ENCODE peak calls at places on chromosomes 4 and X, in nine cellular contexts. U is prostate gland; S is upper lobe of left lung; B is CD4-positive, alpha-beta T cell; D is A549; P is GM12878; X is mucosa of descending colon; T is HFFc6; K is uterus. I is an unnamed sample.

GRCh38 chr4:117249333-117249732 is 164.0 kb upstream of the TRAM1L1 start:
- DNase-seq in U (no peak), K (no peak), T (no peak), P (peak; percentile 12), D (no peak), X (no peak), B (no peak), S (no peak), I (no peak)

GRCh38 chr4:6901669-6902317 is 7.8 kb upstream of the TBC1D14 start:
- DNase-seq in X (no peak), D (no peak), K (no peak), P (no peak), T (no peak), U (no peak), B (no peak), S (no peak), I (no peak)

GRCh38 chrX:125680366-125680765 is 360.7 kb downstream of the TEX13C start:
- DNase-seq in S (no peak), X (no peak), B (no peak), U (no peak), T (no peak), D (no peak), P (no peak), K (no peak), I (no peak)

GRCh38 chrX:63330681-63331080 is 20.5 kb downstream of the SPIN4 start:
- DNase-seq in P (no peak), U (no peak), T (no peak), S (no peak), D (peak; percentile 23), B (no peak), K (no peak), X (no peak), I (no peak)

GRCh38 chr4:125316391-125316780 is 1.6 kb downstream of the FAT4 start:
- DNase-seq in U (peak; percentile 8), D (peak; percentile 24), B (no peak), X (peak; percentile 56), T (peak; percentile 20), K (peak; percentile 25), S (peak; percentile 53), P (no peak), I (no peak)

GRCh38 chr4:54172156-54172555 is 56.9 kb upstream of the PDGFRA start:
- DNase-seq in S (no peak), U (no peak), X (no peak), B (no peak), K (no peak), T (no peak), P (no peak), D (no peak), I (no peak)

GRCh38 chr4:19496752-19497151 is 755.0 kb upstream of the SLIT2 start:
- DNase-seq in X (no peak), S (no peak), P (no peak), D (no peak), B (no peak), U (no peak), T (no peak), K (no peak), I (no peak)

GRCh38 chr4:52317361-52317879 is 266.3 kb downstream of the SPATA18 start:
- DNase-seq in T (no peak), U (no peak), P (no peak), K (no peak), X (no peak), D (no peak), S (no peak), B (no peak), I (no peak)

GRCh38 chr4:1367936-1368289 is 20.9 kb downstream of the UVSSA start:
- DNase-seq in B (no peak), U (no peak), X (no peak), K (no peak), D (no peak), T (no peak), P (no peak), S (no peak), I (no peak)

GRCh38 chr4:1369484-1370079 is 22.6 kb downstream of the UVSSA start:
- DNase-seq in S (no peak), D (no peak), P (no peak), T (no peak), U (no peak), K (no peak), B (no peak), X (no peak), I (no peak)

GRCh38 chr4:1369091-1369450 is 22.1 kb downstream of the UVSSA start:
- DNase-seq in D (no peak), U (no peak), P (no peak), T (no peak), S (no peak), K (no peak), X (no peak), B (no peak), I (no peak)

GRCh38 chr4:1367230-1367935 is 20.4 kb downstream of the UVSSA start:
- DNase-seq in X (no peak), T (no peak), D (no peak), P (no peak), K (no peak), S (no peak), U (no peak), B (no peak), I (no peak)

DNA sequence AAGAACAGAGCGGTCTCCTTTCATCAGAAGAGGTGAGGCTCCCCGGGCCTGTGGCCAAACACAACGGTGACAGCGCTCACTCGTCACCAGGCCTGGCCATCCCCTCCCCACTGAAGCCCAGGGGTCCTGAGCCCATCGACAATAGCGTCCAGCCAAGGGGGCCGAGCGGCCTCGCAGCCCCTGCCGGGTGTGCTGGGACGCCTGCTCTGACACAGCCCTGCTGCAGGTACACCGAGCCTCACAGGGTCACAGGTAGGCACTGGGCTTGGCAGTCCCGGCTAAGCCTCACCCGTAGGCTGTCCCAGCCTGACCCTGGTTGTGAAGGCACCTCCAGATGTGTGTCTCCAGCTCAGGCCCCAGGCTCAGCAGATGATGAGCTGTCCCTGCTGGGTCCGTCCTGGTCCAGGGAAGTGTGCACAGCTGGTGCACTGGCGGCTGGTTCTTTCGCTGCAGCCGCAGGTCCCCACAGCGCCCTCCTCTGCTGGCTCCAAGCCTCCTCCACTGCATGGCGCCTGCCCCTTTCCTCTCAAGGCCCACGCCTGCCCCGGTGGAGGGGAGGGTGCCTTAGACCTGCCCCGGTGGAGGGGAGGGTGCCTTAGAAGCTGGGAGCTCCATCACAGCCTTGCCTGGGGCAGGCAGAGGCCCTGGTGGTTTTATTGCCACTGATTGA is 21.5 kb downstream of the UVSSA start:
- DNase-seq in K (no peak), U (no peak), D (no peak), P (no peak), S (no peak), B (no peak), T (no peak), X (peak; percentile 47), I (no peak)
- TF ChIP-seq CTCF in K (no peak), U (no peak), D (no peak), P (no peak), S (no peak), B (no peak), T (peak; percentile 25), X (no peak), I (no peak)

DNA sequence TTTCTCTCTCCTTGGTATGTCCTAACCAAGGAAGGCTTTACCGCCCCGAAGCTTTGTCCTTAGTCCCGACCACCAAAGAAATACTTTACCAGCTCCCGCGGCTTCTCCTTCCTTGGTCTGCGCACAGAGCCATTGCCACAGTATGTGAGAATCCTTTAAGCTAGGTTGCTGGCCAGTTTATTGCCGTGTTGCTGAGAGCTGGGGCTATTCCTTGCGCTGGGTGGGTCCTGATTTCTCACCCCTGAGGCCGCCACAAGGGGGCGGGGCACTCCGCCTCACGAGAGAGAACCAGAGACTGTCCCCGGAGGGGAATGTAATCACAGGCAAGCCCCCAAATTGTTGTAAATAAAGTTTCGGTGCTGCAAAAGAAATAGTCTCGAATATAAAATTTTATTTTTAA is 331.0 kb upstream of the PCDH10 start:
- DNase-seq in X (no peak), P (no peak), S (no peak), D (peak; percentile 10), T (no peak), K (no peak), B (no peak), U (no peak), I (no peak)
- TF ChIP-seq CTCF in X (no peak), P (no peak), S (no peak), D (no peak), T (peak; percentile 30), K (no peak), B (no peak), U (no peak), I (no peak)

GRCh38 chrX:21373637-21374162 is 518 bp upstream of the CNKSR2 start:
- DNase-seq in K (no peak), P (no peak), X (peak; percentile 40), B (peak; percentile 5), D (peak; percentile 23), T (no peak), S (no peak), U (peak; percentile 3), I (no peak)

GRCh38 chrX:21374163-21374993 is at the start of gene CNKSR2:
- DNase-seq in S (no peak), U (peak; percentile 16), T (no peak), X (peak; percentile 59), D (peak; percentile 78), K (peak; percentile 32), P (no peak), B (peak; percentile 65), I (peak; percentile 22)

GRCh38 chrX:21375795-21376069 is 1.5 kb downstream of the CNKSR2 start:
- DNase-seq in T (no peak), P (no peak), K (no peak), S (no peak), D (peak; percentile 39), X (no peak), B (no peak), U (no peak), I (no peak)

GRCh38 chrX:21376636-21377035 is 2.4 kb downstream of the CNKSR2 start:
- DNase-seq in S (no peak), X (no peak), K (no peak), T (no peak), B (no peak), P (no peak), U (no peak), D (no peak), I (no peak)

DNA sequence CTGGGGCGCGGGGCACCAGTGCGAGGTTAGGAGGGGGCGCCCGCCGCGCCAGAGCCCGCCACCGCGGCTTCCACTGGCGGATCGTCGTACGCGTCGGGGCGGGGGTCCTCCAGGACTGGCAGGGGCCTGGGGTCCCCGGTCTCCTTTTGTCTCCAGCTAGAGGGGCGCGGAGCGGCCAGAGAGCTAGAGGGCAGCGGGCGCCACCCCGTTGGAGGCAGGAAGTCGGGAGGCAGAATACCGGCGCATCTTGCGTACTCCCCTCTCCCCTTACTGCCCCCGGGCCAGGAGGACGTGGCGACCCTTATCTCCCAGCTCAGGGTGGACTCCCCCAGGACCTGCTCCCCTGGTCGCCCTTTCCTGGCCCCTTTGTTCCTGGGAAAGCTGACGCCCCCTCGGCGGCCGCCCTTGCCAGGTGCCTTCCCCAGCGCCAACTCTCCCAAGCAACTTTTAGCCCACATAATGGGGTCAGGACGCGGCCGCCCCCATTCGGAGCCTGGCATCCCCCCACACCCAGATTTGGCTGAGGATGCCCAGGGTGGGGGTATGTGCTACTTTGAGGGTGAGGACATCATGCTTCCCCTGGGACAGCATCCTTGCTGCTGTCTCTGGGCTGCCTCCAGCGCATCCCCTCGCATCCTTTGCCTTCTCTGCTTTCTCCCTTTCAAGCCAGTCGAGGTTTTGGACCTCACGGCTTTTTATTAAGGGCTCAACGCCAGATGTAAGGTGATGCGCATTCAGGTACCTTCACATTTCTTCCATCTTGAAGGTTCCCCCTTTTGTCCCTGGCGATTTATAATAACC is 976 bp downstream of the CNKSR2 start:
- DNase-seq in T (no peak), P (no peak), D (no peak), S (no peak), U (no peak), X (peak; percentile 51), K (no peak), B (no peak), I (no peak)
- TF ChIP-seq CTCF in T (no peak), P (no peak), D (no peak), S (no peak), U (no peak), X (no peak), K (no peak), B (no peak), I (no peak)

DNA sequence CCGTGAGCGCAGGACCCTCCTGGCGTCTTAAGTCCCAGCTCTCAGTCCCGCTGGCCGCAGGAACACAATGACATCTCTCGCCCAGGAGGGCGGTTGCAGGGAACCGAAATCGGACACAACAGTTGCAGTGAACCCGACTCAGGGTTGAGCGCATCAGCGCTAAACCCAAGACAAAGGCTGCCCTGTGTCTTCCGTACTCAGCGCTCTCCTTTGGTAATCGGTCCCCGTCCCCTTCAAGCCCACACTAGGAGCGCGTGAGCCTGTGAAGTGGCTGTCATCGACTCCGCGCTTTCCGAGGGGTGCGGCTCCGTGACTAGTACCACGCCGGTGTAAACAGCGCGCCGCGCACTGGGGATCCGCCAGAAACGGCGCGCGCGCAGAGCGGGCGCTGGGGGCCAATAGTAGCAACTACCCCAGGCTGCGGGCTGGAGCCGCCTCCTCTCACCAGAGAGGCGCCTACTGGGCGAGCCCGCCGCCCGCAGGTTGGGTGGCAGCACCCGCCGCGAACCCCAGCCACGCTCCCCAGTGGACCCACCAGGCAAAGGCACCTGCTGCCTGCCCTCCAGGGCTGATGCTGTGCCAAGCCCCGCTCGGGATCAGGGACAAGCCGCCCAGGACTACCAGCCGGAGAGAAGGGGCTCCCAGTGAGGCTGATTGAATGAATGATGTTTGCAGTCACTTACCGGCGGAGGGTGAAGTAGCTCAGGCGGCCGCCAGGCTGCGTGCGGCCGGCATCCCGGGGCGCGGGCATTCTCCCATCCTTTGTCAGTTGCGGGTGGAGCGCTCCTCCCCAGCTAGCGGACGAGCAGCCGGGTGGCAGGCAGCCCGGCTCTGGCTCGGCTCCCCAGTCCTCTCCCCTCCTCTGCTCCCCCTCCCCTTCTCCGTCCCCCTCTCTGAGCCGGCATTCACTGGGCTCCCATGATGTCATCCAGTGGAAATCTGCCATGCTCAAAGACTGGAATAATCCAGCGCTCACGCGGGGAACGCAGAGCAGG is 370.4 kb upstream of the SMIM31 start:
- DNase-seq in P (no peak), S (no peak), T (no peak), K (peak; percentile 52), X (peak; percentile 33), U (peak; percentile 4), D (peak; percentile 0), B (no peak), I (no peak)
- TF ChIP-seq CTCF in P (no peak), S (no peak), T (no peak), K (no peak), X (no peak), U (no peak), D (no peak), B (no peak), I (no peak)

I was measured in D721Med.